ENCODE peak calls at places on chromosomes 7 and 10, in ten cellular contexts. G is psoas muscle, V is T-helper 2 cell, S is WTC11, H is dorsolateral prefrontal cortex, N is endothelial cell, J is HT1080, X is NCI-H526 treated with DMSO at 0.1 percent for 48 hours, A is esophagus squamous epithelium, E is GM04503. R is an unnamed sample.

GRCh38 chr10:72953687-72954086 is 919 bp downstream of the PLA2G12B start:
- DNase-seq in X (no peak), G (no peak), A (no peak), H (no peak), E (no peak), V (no peak), S (peak; percentile 46), N (peak; percentile 8), J (no peak), R (no peak)

GRCh38 chr10:58475322-58476277 is 37.1 kb upstream of the BICC1 start:
- DNase-seq in H (no peak), E (peak; percentile 47), V (no peak), A (no peak), G (no peak), S (no peak), X (no peak), J (peak; percentile 80), N (no peak), R (no peak)

GRCh38 chr10:72483452-72483851 is 128.7 kb upstream of the DNAJB12 start:
- DNase-seq in N (no peak), A (no peak), X (no peak), J (no peak), E (no peak), S (no peak), V (no peak), G (no peak), H (no peak), R (no peak)

GRCh38 chr7:142563470-142563869 is 185.8 kb upstream of the PRSS1 start:
- DNase-seq in E (no peak), N (no peak), X (no peak), G (no peak), H (no peak), V (no peak), S (no peak), A (no peak), J (peak; percentile 28), R (no peak)

GRCh38 chr10:119341236-119342016 is 134.1 kb downstream of the GRK5 start:
- DNase-seq in X (no peak), N (no peak), V (peak; percentile 67), G (peak; percentile 40), S (no peak), E (no peak), H (no peak), A (no peak), J (peak; percentile 90), R (no peak)

GRCh38 chr7:16203065-16203464 is 218.3 kb downstream of the CRPPA start:
- DNase-seq in X (no peak), A (no peak), N (no peak), E (no peak), J (no peak), V (no peak), H (no peak), S (no peak), G (no peak), R (no peak)

GRCh38 chr7:27999829-28000228 is 180.8 kb downstream of the JAZF1 start:
- DNase-seq in G (no peak), H (no peak), S (no peak), V (no peak), N (no peak), A (no peak), X (no peak), J (no peak), E (no peak), R (no peak)

GRCh38 chr10:124670849-124671248 is 73.3 kb downstream of the FAM53B start:
- DNase-seq in J (no peak), E (no peak), X (no peak), A (no peak), H (peak; percentile 65), V (no peak), S (no peak), G (no peak), N (no peak), R (no peak)

GRCh38 chr7:40716052-40716451 is 581.2 kb downstream of the SUGCT start:
- DNase-seq in A (no peak), N (no peak), G (no peak), H (no peak), V (no peak), J (peak; percentile 19), S (no peak), E (no peak), X (no peak), R (no peak)

GRCh38 chr7:120480930-120481329 is 208.0 kb downstream of the KCND2 start:
- DNase-seq in G (no peak), N (no peak), V (no peak), E (no peak), H (no peak), X (no peak), S (no peak), J (no peak), A (no peak), R (no peak)

GRCh38 chr7:31890751-31891150 is 179.5 kb downstream of the PDE1C start:
- DNase-seq in E (no peak), A (no peak), X (no peak), H (no peak), J (peak; percentile 62), S (no peak), N (peak; percentile 11), V (no peak), G (no peak), R (no peak)

GRCh38 chr7:55532150-55532917 is 40.0 kb downstream of the VOPP1 start:
- DNase-seq in J (no peak), H (no peak), S (no peak), N (no peak), A (no peak), X (no peak), V (no peak), E (no peak), G (no peak), R (no peak)

GRCh38 chr10:50216894-50217293 is 34.4 kb downstream of the ASAH2 start:
- DNase-seq in E (peak; percentile 29), V (no peak), H (no peak), S (no peak), X (no peak), J (peak; percentile 39), A (no peak), N (no peak), G (no peak), R (no peak)

GRCh38 chr7:116674508-116675173 is 2.6 kb downstream of the MET start:
- DNase-seq in S (no peak), V (no peak), J (peak; percentile 61), H (no peak), A (no peak), X (no peak), N (no peak), E (no peak), G (no peak), R (no peak)

GRCh38 chr10:91043173-91043910 is 122.5 kb upstream of the ANKRD1 start:
- DNase-seq in V (peak; percentile 21), G (no peak), A (no peak), E (no peak), S (no peak), J (peak; percentile 28), N (peak; percentile 13), H (no peak), X (peak; percentile 0), R (no peak)

GRCh38 chr7:27640914-27641570 is 21.6 kb downstream of the HIBADH start:
- DNase-seq in H (no peak), G (no peak), E (no peak), J (peak; percentile 93), X (no peak), V (peak; percentile 26), N (no peak), A (no peak), S (no peak), R (no peak)

GRCh38 chr7:101347477-101347876 is 15.2 kb upstream of the COL26A1 start:
- DNase-seq in H (no peak), N (no peak), A (no peak), G (no peak), J (no peak), S (no peak), E (no peak), X (no peak), V (no peak), R (no peak)

GRCh38 chr10:62589689-62590088 is 214.8 kb upstream of the ADO start:
- DNase-seq in X (no peak), S (no peak), N (no peak), A (no peak), G (no peak), V (no peak), E (no peak), J (peak; percentile 24), H (no peak), R (no peak)

GRCh38 chr7:67856046-67856445 is 859.4 kb downstream of the TYW1 start:
- DNase-seq in H (no peak), V (no peak), N (no peak), S (peak; percentile 15), X (no peak), G (no peak), A (no peak), E (no peak), J (no peak), R (no peak)

GRCh38 chr7:114937422-114937821 is 15.5 kb downstream of the MDFIC start:
- DNase-seq in G (no peak), S (no peak), J (no peak), A (no peak), V (no peak), X (no peak), H (no peak), N (no peak), E (no peak), R (no peak)

GRCh38 chr7:139602143-139602722 is 78.7 kb downstream of the CLEC2L start:
- DNase-seq in A (no peak), J (peak; percentile 17), S (no peak), V (peak; percentile 61), X (peak; percentile 12), E (no peak), G (no peak), N (no peak), H (no peak), R (no peak)

GRCh38 chr7:147605326-147605725 is 985.2 kb upstream of the C7orf33 start:
- DNase-seq in H (no peak), V (no peak), X (no peak), E (no peak), N (no peak), S (no peak), A (no peak), G (no peak), J (peak; percentile 13), R (no peak)

GRCh38 chr7:128931186-128931798 is 6.4 kb upstream of the IRF5 start:
- DNase-seq in H (peak; percentile 17), A (no peak), S (no peak), J (no peak), N (peak; percentile 2), X (no peak), G (peak; percentile 41), V (no peak), E (no peak), R (no peak)

R was measured in pancreas.